ENCODE peak calls at places on chromosomes 12 and 14, in ten cellular contexts. S is frontal cortex; J is effector CD4-positive, alpha-beta T cell; T is lower leg skin; M is OCI-M1; Y is astrocyte of the cerebellum; B is NCI-H69; W is ELR; K is foreskin keratinocyte; H is H54. N is an unnamed sample.

GRCh38 chr12:128190614-128191013 is 76.4 kb upstream of the TMEM132C start:
- DNase-seq in W (no peak), M (no peak), S (peak), K (no peak), T (no peak), B (peak), Y (no peak), J (no peak), H (no peak), N (no peak)

GRCh38 chr12:128338344-128338743 is 71.4 kb downstream of the TMEM132C start:
- DNase-seq in B (peak), W (no peak), Y (no peak), S (no peak), T (no peak), J (no peak), K (no peak), H (no peak), M (no peak), N (no peak)

GRCh38 chr14:49303952-49304516 is 282.1 kb downstream of the RPS29 start:
- DNase-seq in J (no peak), M (peak), H (peak), W (peak), S (peak), B (peak), T (no peak), Y (peak), K (no peak), N (peak)

GRCh38 chr14:92037989-92038388 is 1.9 kb downstream of the TRIP11 start:
- DNase-seq in M (no peak), T (no peak), Y (no peak), H (no peak), W (no peak), S (no peak), J (no peak), K (no peak), B (no peak), N (no peak)

GRCh38 chr12:54075974-54076373 is 22.3 kb downstream of the HOXC4 start:
- DNase-seq in Y (no peak), B (no peak), K (no peak), J (no peak), H (no peak), S (no peak), W (no peak), T (no peak), M (no peak), N (no peak)

GRCh38 chr12:43004908-43005307 is 415.4 kb upstream of the PRICKLE1 start:
- DNase-seq in B (peak), K (no peak), S (no peak), W (no peak), M (no peak), J (no peak), T (no peak), H (no peak), Y (no peak), N (peak)

GRCh38 chr14:71918955-71919354 is 13.3 kb upstream of the RGS6 start:
- DNase-seq in S (no peak), T (no peak), Y (no peak), H (no peak), K (no peak), W (peak), B (peak), J (no peak), M (peak), N (no peak)

GRCh38 chr14:100526632-100527031 is 60.6 kb downstream of the BEGAIN start:
- DNase-seq in S (no peak), Y (no peak), M (no peak), H (no peak), J (no peak), W (no peak), K (no peak), T (no peak), B (no peak), N (no peak)

GRCh38 chr12:31590730-31591307 is at the start of gene DENND5B:
- DNase-seq in T (peak), B (peak), W (peak), J (no peak), K (no peak), M (peak), H (peak), Y (no peak), S (peak), N (peak)

GRCh38 chr12:104957388-104958008 is 592 bp downstream of the SLC41A2 start:
- DNase-seq in S (no peak), J (peak), T (no peak), Y (no peak), W (peak), B (peak), K (no peak), H (no peak), M (no peak), N (no peak)

GRCh38 chr12:28622416-28622815 is 432.2 kb downstream of the CCDC91 start:
- DNase-seq in Y (no peak), B (no peak), J (no peak), S (no peak), W (peak), H (peak), T (no peak), K (peak), M (no peak), N (no peak)

GRCh38 chr14:49945448-49946319 is 52.8 kb downstream of the ARF6 start:
- DNase-seq in H (no peak), Y (no peak), M (no peak), T (no peak), B (peak), W (no peak), S (no peak), J (no peak), K (no peak), N (no peak)

GRCh38 chr12:121653999-121654398 is 15.5 kb downstream of the MORN3 start:
- DNase-seq in M (peak), B (no peak), J (no peak), T (no peak), K (no peak), Y (no peak), H (no peak), W (no peak), S (no peak), N (no peak)

GRCh38 chr14:101087614-101088394 is 184.3 kb upstream of the RTL1 start:
- DNase-seq in B (no peak), W (no peak), M (no peak), S (no peak), K (no peak), Y (peak), J (no peak), T (peak), H (no peak), N (peak)

GRCh38 chr12:126342866-126343265 is 1277.6 kb downstream of the AACS start:
- DNase-seq in J (no peak), M (no peak), T (no peak), H (no peak), K (no peak), W (no peak), B (no peak), S (no peak), Y (no peak), N (no peak)

GRCh38 chr14:103941462-103941861 is 867 bp downstream of the RD3L start:
- DNase-seq in Y (no peak), S (no peak), M (no peak), B (no peak), J (no peak), K (no peak), W (no peak), H (no peak), T (no peak), N (no peak)

GRCh38 chr12:49873361-49873934 is 30.3 kb downstream of the FAIM2 start:
- DNase-seq in J (no peak), S (no peak), T (no peak), K (no peak), M (no peak), W (peak), H (no peak), Y (no peak), B (no peak), N (peak)

GRCh38 chr12:118299791-118300460 is 72.8 kb downstream of the TAOK3 start:
- DNase-seq in W (no peak), S (peak), M (peak), H (no peak), J (no peak), T (no peak), K (no peak), Y (no peak), B (peak), N (no peak)

GRCh38 chr12:69008510-69008909 is 75.5 kb upstream of the CPM start:
- DNase-seq in Y (no peak), K (peak), M (peak), T (no peak), H (no peak), W (peak), S (no peak), B (peak), J (no peak), N (no peak)

GRCh38 chr12:47900480-47901129 is 4.2 kb downstream of the VDR start:
- DNase-seq in H (no peak), T (no peak), K (peak), M (no peak), B (no peak), S (no peak), J (no peak), Y (no peak), W (peak), N (no peak)

N was measured in cardiac muscle cell.